ENCODE peak calls at places on chromosomes 16 and 17, in six cellular contexts. J, P, W, V, N and E are unnamed samples.
A peak's percentile ranks its signal among the peaks of the same experiment; 100 is the strongest.

GRCh38 chr16:74601131-74601871 is 5.6 kb downstream of the GLG1 start:
- DNase-seq in J (no peak), P (no peak), W (no peak), V (no peak), N (peak; percentile 77), E (peak; percentile 49)

GRCh38 chr16:27114006-27114405 is 47.3 kb downstream of the C16orf82 start:
- DNase-seq in J (no peak), P (no peak), W (no peak), V (no peak), N (no peak), E (no peak)

GRCh38 chr16:69566437-69567030 is 768 bp downstream of the NFAT5 start:
- DNase-seq in J (peak; percentile 68), P (peak; percentile 79), W (peak; percentile 44), V (peak; percentile 73), N (peak; percentile 90), E (peak; percentile 72)

GRCh38 chr17:50349241-50349595 is 3.3 kb downstream of the XYLT2 start:
- DNase-seq in J (no peak), P (no peak), W (no peak), V (no peak), N (no peak), E (no peak)

GRCh38 chr17:30427611-30428010 is 48.9 kb downstream of the CPD start:
- DNase-seq in J (no peak), P (no peak), W (no peak), V (no peak), N (no peak), E (no peak)

GRCh38 chr17:66661411-66661843 is 173.5 kb upstream of the CACNG5 start:
- DNase-seq in J (peak; percentile 56), P (peak; percentile 77), W (peak; percentile 45), V (no peak), N (no peak), E (no peak)

GRCh38 chr17:61479493-61480413 is 27.5 kb downstream of the TBX4 start:
- DNase-seq in J (no peak), P (no peak), W (no peak), V (no peak), N (peak; percentile 53), E (no peak)

GRCh38 chr16:83301966-83302365 is 505.8 kb upstream of the HSBP1 start:
- DNase-seq in J (peak; percentile 61), P (no peak), W (no peak), V (no peak), N (no peak), E (no peak)

GRCh38 chr17:68906638-68907037 is 48.6 kb downstream of the ABCA8 start:
- DNase-seq in J (peak; percentile 21), P (peak; percentile 36), W (no peak), V (no peak), N (no peak), E (no peak)

GRCh38 chr16:27529962-27530361 is 19.8 kb downstream of the GTF3C1 start:
- DNase-seq in J (peak; percentile 82), P (no peak), W (peak; percentile 70), V (no peak), N (peak; percentile 25), E (no peak)

GRCh38 chr17:62075308-62075815 is 10.3 kb upstream of the MED13 start:
- DNase-seq in J (peak; percentile 62), P (no peak), W (no peak), V (no peak), N (no peak), E (no peak)

GRCh38 chr17:17684901-17685774 is 3.9 kb downstream of the RAI1 start:
- DNase-seq in J (peak; percentile 66), P (no peak), W (no peak), V (no peak), N (no peak), E (no peak)

GRCh38 chr17:28384281-28385036 is 13.0 kb downstream of the SARM1 start:
- DNase-seq in J (no peak), P (no peak), W (no peak), V (no peak), N (peak; percentile 90), E (peak; percentile 88)

GRCh38 chr16:3508736-3509135 is 7.9 kb downstream of the CLUAP1 start:
- DNase-seq in J (no peak), P (no peak), W (no peak), V (no peak), N (no peak), E (no peak)

GRCh38 chr16:11585460-11586374 is 1.0 kb downstream of the LITAF start:
- DNase-seq in J (peak; percentile 33), P (peak; percentile 42), W (no peak), V (peak; percentile 45), N (peak; percentile 90), E (peak; percentile 49)

GRCh38 chr17:76123127-76123499 is 17.9 kb downstream of the FOXJ1 start:
- DNase-seq in J (no peak), P (no peak), W (no peak), V (no peak), N (no peak), E (no peak)

GRCh38 chr16:670485-671352 is 2.8 kb downstream of the RHOT2 start:
- DNase-seq in J (no peak), P (no peak), W (no peak), V (no peak), N (no peak), E (no peak)
- TF ChIP-seq POLR2A in J (no peak), P (no peak), W (no peak), V (no peak), N (no peak), E (no peak)

GRCh38 chr16:17413508-17413907 is 57.3 kb downstream of the XYLT1 start:
- DNase-seq in J (no peak), P (no peak), W (no peak), V (no peak), N (no peak), E (no peak)

GRCh38 chr16:17416461-17417221 is 54.1 kb downstream of the XYLT1 start:
- DNase-seq in J (peak; percentile 38), P (no peak), W (no peak), V (no peak), N (peak; percentile 86), E (peak; percentile 86)

GRCh38 chr16:17414916-17415315 is 55.8 kb downstream of the XYLT1 start:
- DNase-seq in J (no peak), P (no peak), W (no peak), V (no peak), N (no peak), E (no peak)

GRCh38 chr16:17412221-17412620 is 58.5 kb downstream of the XYLT1 start:
- DNase-seq in J (peak; percentile 61), P (no peak), W (no peak), V (no peak), N (no peak), E (no peak)

DNA sequence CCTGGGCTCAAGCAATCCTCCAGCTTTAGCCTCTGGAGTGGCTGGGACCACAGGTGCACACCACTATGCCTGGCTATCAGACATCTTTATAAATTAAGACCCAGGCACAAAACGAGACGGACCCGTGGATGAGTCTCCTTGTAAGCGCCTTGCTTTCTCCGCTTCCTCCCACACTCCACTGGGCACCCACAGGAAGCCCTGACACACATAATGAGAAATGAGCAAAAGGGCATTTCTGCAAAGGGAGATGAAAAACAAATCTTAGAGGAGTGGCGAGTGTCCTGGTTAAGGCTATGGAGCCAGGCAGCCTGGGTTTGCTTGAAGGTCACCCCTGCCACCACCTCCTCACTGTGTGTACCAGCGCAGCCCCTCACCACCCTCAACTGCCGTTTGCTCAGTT is 56.3 kb downstream of the XYLT1 start:
- DNase-seq in J (no peak), P (no peak), W (no peak), V (no peak), N (no peak), E (peak; percentile 72)
- TF ChIP-seq POLR2A in J (no peak), P (no peak), W (no peak), V (no peak), N (no peak), E (no peak)

GRCh38 chr16:66923866-66924265 is 1.5 kb downstream of the RRAD start:
- DNase-seq in J (no peak), P (no peak), W (no peak), V (no peak), N (no peak), E (no peak)

GRCh38 chr16:66921758-66922450 is 3.2 kb upstream of the CDH16 start:
- DNase-seq in J (no peak), P (no peak), W (no peak), V (no peak), N (no peak), E (no peak)

GRCh38 chr16:66924527-66925321 is 611 bp downstream of the RRAD start:
- DNase-seq in J (no peak), P (no peak), W (no peak), V (no peak), N (no peak), E (peak; percentile 69)

GRCh38 chr16:66925322-66925840 is at the start of gene RRAD:
- DNase-seq in J (peak; percentile 44), P (no peak), W (no peak), V (peak; percentile 80), N (no peak), E (no peak)

DNA sequence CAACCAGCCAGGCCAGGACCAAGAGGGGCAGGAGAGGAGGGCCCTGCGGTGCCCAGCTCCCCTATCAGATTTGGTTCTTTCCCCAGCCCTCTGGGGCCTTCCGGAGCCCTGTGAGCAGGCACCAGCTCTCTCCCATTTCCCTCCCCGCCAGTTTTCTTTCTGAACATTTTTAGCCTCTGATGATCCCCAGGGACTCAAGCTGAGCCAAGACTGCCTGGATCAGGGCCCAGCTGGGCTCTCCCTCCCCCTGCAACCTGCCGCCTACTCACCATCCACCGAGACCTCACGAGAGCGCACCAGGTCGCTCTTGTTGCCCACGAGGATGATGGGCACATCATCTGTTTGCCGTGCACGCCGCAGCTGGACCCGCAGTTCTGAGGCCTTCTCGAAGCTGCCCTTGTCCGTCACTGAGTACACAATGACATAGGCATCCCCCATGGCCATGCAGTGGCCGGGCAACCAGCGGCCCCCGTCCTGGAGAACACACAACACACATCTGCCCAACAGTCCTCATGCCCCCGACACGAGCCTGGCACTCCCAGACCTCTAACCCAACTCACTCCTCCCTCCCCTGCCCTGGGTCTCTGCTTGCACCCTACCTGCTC is 2.0 kb downstream of the RRAD start:
- DNase-seq in J (peak; percentile 47), P (no peak), W (no peak), V (peak; percentile 73), N (no peak), E (no peak)
- TF ChIP-seq POLR2A in J (no peak), P (no peak), W (no peak), V (no peak), N (no peak), E (no peak)

GRCh38 chr16:85378145-85379040 is 234.7 kb upstream of the GSE1 start:
- DNase-seq in J (no peak), P (no peak), W (no peak), V (no peak), N (no peak), E (no peak)

GRCh38 chr16:85380905-85381737 is 232.0 kb upstream of the GSE1 start:
- DNase-seq in J (no peak), P (no peak), W (no peak), V (no peak), N (no peak), E (no peak)

GRCh38 chr16:85379041-85380001 is 233.8 kb upstream of the GSE1 start:
- DNase-seq in J (no peak), P (no peak), W (no peak), V (no peak), N (no peak), E (no peak)

GRCh38 chr16:85381738-85382592 is 231.2 kb upstream of the GSE1 start:
- DNase-seq in J (peak; percentile 53), P (no peak), W (no peak), V (no peak), N (no peak), E (no peak)

DNA sequence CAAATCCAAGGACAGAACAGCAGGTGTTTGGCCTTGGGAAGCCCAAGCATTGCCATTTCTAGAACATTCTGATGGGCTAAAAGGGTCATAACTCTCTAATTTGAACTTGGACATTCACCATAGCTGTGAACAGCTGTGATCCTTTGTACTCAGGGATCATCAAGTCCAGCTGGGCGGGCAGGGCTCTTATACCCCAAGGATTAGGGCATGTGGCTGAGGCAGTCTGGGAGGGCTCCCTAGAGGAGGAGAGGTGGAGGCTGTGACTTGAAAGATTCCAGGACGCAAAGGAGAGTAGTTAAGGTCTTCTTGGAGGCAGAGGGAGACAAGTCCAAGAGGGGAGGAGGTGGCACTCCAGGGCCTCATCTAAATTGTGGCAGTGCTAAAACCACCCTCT is 233.1 kb upstream of the GSE1 start:
- DNase-seq in J (no peak), P (no peak), W (no peak), V (no peak), N (no peak), E (no peak)
- TF ChIP-seq POLR2A in J (no peak), P (no peak), W (no peak), V (no peak), N (no peak), E (no peak)